ENCODE peak calls at places on chromosome 7, in eight cellular contexts. M is Kasumi-1; N is DMS 273 treated with DMSO at 0.1 percent for 48 hours; U is mesenchymal stem cell; X is HTR-8/SVneo; Q is neuronal stem cell; C is iris pigment epithelial cell; Z is activated CD4-positive, alpha-beta T cell treated with anti-CD3 and anti-CD28 coated beads for 24 hours. B is an unnamed sample.

GRCh38 chr7:148442933-148443332 is 147.6 kb upstream of the C7orf33 start:
- DNase-seq in C (no peak), Z (no peak), X (no peak), N (no peak), U (no peak), M (no peak), Q (no peak), B (no peak)

GRCh38 chr7:157493776-157494175 is 157.0 kb downstream of the DNAJB6 start:
- DNase-seq in M (no peak), N (no peak), U (no peak), Z (no peak), Q (no peak), X (no peak), C (no peak), B (no peak)

GRCh38 chr7:49060743-49061142 is 136.4 kb downstream of the CDC14C start:
- DNase-seq in N (no peak), X (no peak), C (no peak), M (no peak), U (no peak), Z (no peak), Q (no peak), B (no peak)

GRCh38 chr7:98795741-98796493 is 73.9 kb downstream of the TMEM130 start:
- DNase-seq in N (no peak), Z (no peak), U (no peak), C (no peak), M (no peak), Q (no peak), X (no peak), B (no peak)

GRCh38 chr7:125695631-125696030 is 766.0 kb upstream of the POT1 start:
- DNase-seq in Z (no peak), N (no peak), U (no peak), X (no peak), C (no peak), M (no peak), Q (no peak), B (no peak)

GRCh38 chr7:63899691-63900393 is 98.8 kb upstream of the ZNF722 start:
- DNase-seq in X (peak; percentile 1), N (peak; percentile 60), Q (no peak), U (no peak), C (no peak), M (peak; percentile 58), Z (peak; percentile 51), B (peak; percentile 94)

GRCh38 chr7:116689787-116690186 is 17.8 kb downstream of the MET start:
- DNase-seq in X (no peak), M (peak; percentile 21), U (no peak), N (no peak), Z (no peak), C (peak; percentile 61), Q (no peak), B (no peak)

GRCh38 chr7:24725554-24726260 is 31.6 kb downstream of the GSDME start:
- DNase-seq in N (no peak), M (no peak), C (no peak), Q (no peak), Z (no peak), U (no peak), X (no peak), B (no peak)

GRCh38 chr7:40733578-40733977 is 598.8 kb downstream of the SUGCT start:
- DNase-seq in Z (no peak), C (no peak), N (no peak), U (no peak), M (peak; percentile 94), Q (no peak), X (no peak), B (no peak)

GRCh38 chr7:24609059-24609458 is 35.8 kb downstream of the PALS2 start:
- DNase-seq in Z (no peak), X (no peak), C (peak; percentile 12), Q (no peak), U (no peak), N (no peak), M (no peak), B (no peak)

GRCh38 chr7:24328050-24328449 is 44.1 kb downstream of the NPY start:
- DNase-seq in M (no peak), N (no peak), Q (no peak), Z (no peak), U (peak; percentile 75), X (no peak), C (no peak), B (no peak)

GRCh38 chr7:51019891-51020855 is 237.5 kb upstream of the GRB10 start:
- DNase-seq in Z (no peak), M (no peak), N (no peak), U (peak; percentile 71), X (no peak), Q (no peak), C (peak; percentile 87), B (no peak)

GRCh38 chr7:2724453-2725177 is 36.6 kb downstream of the AMZ1 start:
- DNase-seq in M (no peak), C (no peak), Q (no peak), N (no peak), X (no peak), U (no peak), Z (no peak), B (no peak)

GRCh38 chr7:44994877-44995554 is 5.0 kb upstream of the CCM2 start:
- DNase-seq in C (no peak), X (no peak), N (no peak), U (no peak), M (peak; percentile 83), Q (no peak), Z (no peak), B (no peak)